ENCODE peak calls at places on chromosomes 13 and 19, in four cellular contexts. C is cardiac muscle cell, H is ELR, T is body of pancreas. J is an unnamed sample.
A peak's percentile ranks its signal among the peaks of the same experiment; 100 is the strongest.

GRCh38 chr13:33490461-33491327 is 205.1 kb upstream of the STARD13 start:
- DNase-seq in C (no peak), H (no peak), T (no peak), J (no peak)

GRCh38 chr13:35906636-35907035 is 224.5 kb downstream of the DCLK1 start:
- DNase-seq in C (no peak), H (no peak), T (no peak), J (no peak)

GRCh38 chr13:46057251-46058015 is 4.9 kb upstream of the ZC3H13 start:
- DNase-seq in C (no peak), H (peak; percentile 72), T (no peak), J (no peak)

GRCh38 chr19:8046569-8047165 is 5.9 kb upstream of the CCL25 start:
- DNase-seq in C (no peak), H (no peak), T (no peak), J (no peak)

GRCh38 chr19:6318772-6319171 is 14.6 kb downstream of the ACER1 start:
- DNase-seq in C (no peak), H (peak; percentile 58), T (no peak), J (no peak)

GRCh38 chr13:50286376-50286775 is 271.1 kb downstream of the KCNRG start:
- DNase-seq in C (peak; percentile 23), H (no peak), T (no peak), J (no peak)

GRCh38 chr19:12913871-12914690 is 5.0 kb downstream of the SYCE2 start:
- DNase-seq in C (no peak), H (no peak), T (peak; percentile 52), J (no peak)

GRCh38 chr19:49912965-49913685 is 15.9 kb upstream of the ATF5 start:
- DNase-seq in C (no peak), H (no peak), T (no peak), J (no peak)

GRCh38 chr19:46006411-46006810 is 11.1 kb downstream of the CCDC61 start:
- DNase-seq in C (no peak), H (no peak), T (no peak), J (no peak)

GRCh38 chr19:13978721-13979191 is 26.4 kb downstream of the DCAF15 start:
- DNase-seq in C (peak; percentile 44), H (no peak), T (no peak), J (no peak)

GRCh38 chr19:32040246-32040645 is 305.2 kb upstream of the ZNF507 start:
- DNase-seq in C (peak; percentile 55), H (no peak), T (no peak), J (no peak)

GRCh38 chr13:75995966-75996365 is 359.8 kb downstream of the LMO7 start:
- DNase-seq in C (no peak), H (no peak), T (no peak), J (no peak)

GRCh38 chr19:29492761-29493160 is 33.0 kb upstream of the VSTM2B start:
- DNase-seq in C (no peak), H (no peak), T (no peak), J (no peak)

GRCh38 chr13:45659536-45659935 is 42.6 kb upstream of the CBY2 start:
- DNase-seq in C (no peak), H (no peak), T (no peak), J (no peak)

GRCh38 chr13:22744688-22745452 is 435.9 kb upstream of the SGCG start:
- DNase-seq in C (no peak), H (no peak), T (no peak), J (no peak)

GRCh38 chr13:92535222-92536006 is 691.2 kb upstream of the GPC6 start:
- DNase-seq in C (no peak), H (no peak), T (no peak), J (no peak)

GRCh38 chr13:109156181-109156935 is 526.9 kb downstream of the MYO16 start:
- DNase-seq in C (no peak), H (peak; percentile 94), T (no peak), J (no peak)

GRCh38 chr13:108070925-108071324 is 144.4 kb downstream of the LIG4 start:
- DNase-seq in C (no peak), H (no peak), T (no peak), J (no peak)

GRCh38 chr13:113802090-113802531 is 43.1 kb downstream of the TMEM255B start:
- DNase-seq in C (peak; percentile 58), H (peak; percentile 81), T (peak; percentile 33), J (no peak)

GRCh38 chr13:26280822-26281221 is 26.9 kb downstream of the CDK8 start:
- DNase-seq in C (no peak), H (no peak), T (no peak), J (no peak)

GRCh38 chr13:51584731-51585191 is 499 bp downstream of the WDFY2 start:
- DNase-seq in C (peak; percentile 66), H (peak; percentile 71), T (peak; percentile 63), J (no peak)

GRCh38 chr19:913080-913748 is at the start of gene R3HDM4:
- DNase-seq in C (peak; percentile 83), H (peak; percentile 70), T (peak; percentile 80), J (peak; percentile 73)

GRCh38 chr13:99590519-99591011 is 89.3 kb downstream of the TM9SF2 start:
- DNase-seq in C (no peak), H (no peak), T (no peak), J (no peak)

GRCh38 chr13:75693227-75693626 is 57.1 kb downstream of the LMO7 start:
- DNase-seq in C (no peak), H (no peak), T (no peak), J (no peak)

GRCh38 chr13:47598340-47598911 is 402.6 kb downstream of the SUCLA2 start:
- DNase-seq in C (no peak), H (peak; percentile 43), T (no peak), J (no peak)

GRCh38 chr19:29714371-29714952 is 599 bp downstream of the C19orf12 start:
- DNase-seq in C (no peak), H (no peak), T (peak; percentile 35), J (no peak)

GRCh38 chr13:40233731-40234195 is 432.7 kb downstream of the FOXO1 start:
- DNase-seq in C (no peak), H (no peak), T (peak; percentile 27), J (no peak)

GRCh38 chr13:33789067-33789606 is 28.8 kb upstream of the RFC3 start:
- DNase-seq in C (no peak), H (no peak), T (no peak), J (no peak)

GRCh38 chr19:45251452-45252354 is 632 bp downstream of the MARK4 start:
- DNase-seq in C (peak; percentile 35), H (peak; percentile 30), T (no peak), J (no peak)

GRCh38 chr19:2199215-2199614 is 35.5 kb downstream of the DOT1L start:
- DNase-seq in C (peak; percentile 49), H (no peak), T (no peak), J (no peak)

J was measured in stimulated activated effector memory CD8-positive, alpha-beta T cell treated with anti-CD3 and anti-CD28 coated beads, Interleukin-12 subunit alpha, Interleukin-12 subunit beta, amount 100 ng/mL, for 72 hours.